ENCODE peak calls at places on chromosome 20, in four cellular contexts. One of them, this sample, is unnamed.

GRCh38 chr20:51610111-51610510 is 67.6 kb upstream of the NFATC2 start:
- DNase-seq in kidney epithelial cell: no peak
- DNase-seq in upper lobe of right lung: no peak
- DNase-seq in psoas muscle: no peak
- DNase-seq in this sample: no peak

GRCh38 chr20:59604770-59605665 is 678 bp downstream of the PHACTR3 start:
- DNase-seq in kidney epithelial cell: no peak
- DNase-seq in upper lobe of right lung: no peak
- DNase-seq in psoas muscle: no peak
- DNase-seq in this sample: no peak

GRCh38 chr20:20643925-20644324 is 68.5 kb downstream of the RALGAPA2 start:
- DNase-seq in kidney epithelial cell: no peak
- DNase-seq in upper lobe of right lung: no peak
- DNase-seq in psoas muscle: no peak
- DNase-seq in this sample: no peak

GRCh38 chr20:10674684-10675455 is 1.1 kb upstream of the JAG1 start:
- DNase-seq in kidney epithelial cell: no peak
- DNase-seq in upper lobe of right lung: peak; percentile 93
- DNase-seq in psoas muscle: peak; percentile 87
- DNase-seq in this sample: no peak

GRCh38 chr20:34112600-34113061 is 588 bp upstream of the EIF2S2 start:
- DNase-seq in kidney epithelial cell: no peak
- DNase-seq in upper lobe of right lung: peak; percentile 65
- DNase-seq in psoas muscle: peak; percentile 68
- DNase-seq in this sample: peak; percentile 13

GRCh38 chr20:37535443-37536132 is 7.9 kb upstream of the BLCAP start:
- DNase-seq in kidney epithelial cell: no peak
- DNase-seq in upper lobe of right lung: no peak
- DNase-seq in psoas muscle: no peak
- DNase-seq in this sample: no peak

GRCh38 chr20:20603339-20603990 is 109.0 kb downstream of the RALGAPA2 start:
- DNase-seq in kidney epithelial cell: peak; percentile 34
- DNase-seq in upper lobe of right lung: no peak
- DNase-seq in psoas muscle: no peak
- DNase-seq in this sample: no peak

GRCh38 chr20:44051661-44052000 is 135.4 kb downstream of the JPH2 start:
- DNase-seq in kidney epithelial cell: no peak
- DNase-seq in upper lobe of right lung: peak; percentile 51
- DNase-seq in psoas muscle: no peak
- DNase-seq in this sample: no peak

GRCh38 chr20:56765172-56766073 is 136.3 kb downstream of the TFAP2C start:
- DNase-seq in kidney epithelial cell: no peak
- DNase-seq in upper lobe of right lung: no peak
- DNase-seq in psoas muscle: no peak
- DNase-seq in this sample: no peak

GRCh38 chr20:59776626-59777320 is 156.7 kb downstream of the SYCP2 start:
- DNase-seq in kidney epithelial cell: no peak
- DNase-seq in upper lobe of right lung: no peak
- DNase-seq in psoas muscle: no peak
- DNase-seq in this sample: no peak

GRCh38 chr20:21096321-21097043 is 9.7 kb downstream of the LINC00237 start:
- DNase-seq in kidney epithelial cell: no peak
- DNase-seq in upper lobe of right lung: no peak
- DNase-seq in psoas muscle: no peak
- DNase-seq in this sample: no peak

GRCh38 chr20:23117738-23118137 is 31.6 kb upstream of the CD93 start:
- DNase-seq in kidney epithelial cell: no peak
- DNase-seq in upper lobe of right lung: peak; percentile 47
- DNase-seq in psoas muscle: no peak
- DNase-seq in this sample: no peak

GRCh38 chr20:58040447-58041290 is 187.8 kb downstream of the ANKRD60 start:
- DNase-seq in kidney epithelial cell: no peak
- DNase-seq in upper lobe of right lung: no peak
- DNase-seq in psoas muscle: no peak
- DNase-seq in this sample: no peak

GRCh38 chr20:56783826-56784225 is 154.7 kb downstream of the TFAP2C start:
- DNase-seq in kidney epithelial cell: no peak
- DNase-seq in upper lobe of right lung: no peak
- DNase-seq in psoas muscle: no peak
- DNase-seq in this sample: no peak

GRCh38 chr20:6053776-6054688 is at the start of gene LRRN4:
- DNase-seq in kidney epithelial cell: peak; percentile 94
- DNase-seq in upper lobe of right lung: peak; percentile 69
- DNase-seq in psoas muscle: no peak
- DNase-seq in this sample: no peak

GRCh38 chr20:51910202-51911050 is 108.1 kb upstream of the SALL4 start:
- DNase-seq in kidney epithelial cell: no peak
- DNase-seq in upper lobe of right lung: no peak
- DNase-seq in psoas muscle: no peak
- DNase-seq in this sample: peak; percentile 70

GRCh38 chr20:57388953-57389694 is 2.1 kb upstream of the RBM38 start:
- DNase-seq in kidney epithelial cell: no peak
- DNase-seq in upper lobe of right lung: peak; percentile 93
- DNase-seq in psoas muscle: peak; percentile 88
- DNase-seq in this sample: peak; percentile 3

GRCh38 chr20:13089950-13090469 is 81.2 kb downstream of the SPTLC3 start:
- DNase-seq in kidney epithelial cell: no peak
- DNase-seq in upper lobe of right lung: no peak
- DNase-seq in psoas muscle: no peak
- DNase-seq in this sample: no peak

GRCh38 chr20:22814475-22815205 is 220.5 kb upstream of the SSTR4 start:
- DNase-seq in kidney epithelial cell: no peak
- DNase-seq in upper lobe of right lung: no peak
- DNase-seq in psoas muscle: no peak
- DNase-seq in this sample: no peak

GRCh38 chr20:17558154-17558940 is 11.5 kb upstream of the DSTN start:
- DNase-seq in kidney epithelial cell: no peak
- DNase-seq in upper lobe of right lung: no peak
- DNase-seq in psoas muscle: no peak
- DNase-seq in this sample: peak; percentile 87

GRCh38 chr20:21719592-21720214 is 14.2 kb downstream of the PAX1 start:
- DNase-seq in kidney epithelial cell: peak; percentile 2
- DNase-seq in upper lobe of right lung: no peak
- DNase-seq in psoas muscle: no peak
- DNase-seq in this sample: no peak

GRCh38 chr20:48283470-48284110 is 498.3 kb upstream of the SULF2 start:
- DNase-seq in kidney epithelial cell: peak; percentile 91
- DNase-seq in upper lobe of right lung: peak; percentile 68
- DNase-seq in psoas muscle: no peak
- DNase-seq in this sample: peak; percentile 69

GRCh38 chr20:57811373-57812020 is 101.7 kb upstream of the PMEPA1 start:
- DNase-seq in kidney epithelial cell: no peak
- DNase-seq in upper lobe of right lung: peak; percentile 72
- DNase-seq in psoas muscle: no peak
- DNase-seq in this sample: no peak

GRCh38 chr20:54197621-54198604 is 10.0 kb upstream of the PFDN4 start:
- DNase-seq in kidney epithelial cell: no peak
- DNase-seq in upper lobe of right lung: no peak
- DNase-seq in psoas muscle: no peak
- DNase-seq in this sample: no peak

GRCh38 chr20:24653306-24653705 is 183.9 kb downstream of the SYNDIG1 start:
- DNase-seq in kidney epithelial cell: no peak
- DNase-seq in upper lobe of right lung: no peak
- DNase-seq in psoas muscle: no peak
- DNase-seq in this sample: no peak

GRCh38 chr20:21505810-21506530 is 7.9 kb downstream of the NKX2-2 start:
- DNase-seq in kidney epithelial cell: no peak
- DNase-seq in upper lobe of right lung: peak; percentile 75
- DNase-seq in psoas muscle: peak; percentile 66
- DNase-seq in this sample: no peak

GRCh38 chr20:59047938-59048680 is 5.5 kb upstream of the PRELID3B start:
- DNase-seq in kidney epithelial cell: no peak
- DNase-seq in upper lobe of right lung: no peak
- DNase-seq in psoas muscle: no peak
- DNase-seq in this sample: no peak

GRCh38 chr20:36856691-36857635 is 19.0 kb upstream of the TLDC2 start:
- DNase-seq in kidney epithelial cell: no peak
- DNase-seq in upper lobe of right lung: no peak
- DNase-seq in psoas muscle: no peak
- DNase-seq in this sample: no peak

GRCh38 chr20:50928469-50928868 is 2.8 kb downstream of the ADNP start:
- DNase-seq in kidney epithelial cell: no peak
- DNase-seq in upper lobe of right lung: no peak
- DNase-seq in psoas muscle: no peak
- DNase-seq in this sample: no peak

GRCh38 chr20:25299801-25300200 is 51.9 kb downstream of the PYGB start:
- DNase-seq in kidney epithelial cell: no peak
- DNase-seq in upper lobe of right lung: no peak
- DNase-seq in psoas muscle: no peak
- DNase-seq in this sample: no peak

GRCh38 chr20:19260412-19261090 is 48.1 kb downstream of the SLC24A3 start:
- DNase-seq in kidney epithelial cell: no peak
- DNase-seq in upper lobe of right lung: no peak
- DNase-seq in psoas muscle: no peak
- DNase-seq in this sample: peak; percentile 44

GRCh38 chr20:39117486-39117885 is 155.3 kb downstream of the DHX35 start:
- DNase-seq in kidney epithelial cell: peak; percentile 35
- DNase-seq in upper lobe of right lung: no peak
- DNase-seq in psoas muscle: no peak
- DNase-seq in this sample: no peak

GRCh38 chr20:34637245-34638185 is 39.4 kb downstream of the PIGU start:
- DNase-seq in kidney epithelial cell: no peak
- DNase-seq in upper lobe of right lung: no peak
- DNase-seq in psoas muscle: no peak
- DNase-seq in this sample: peak; percentile 61

GRCh38 chr20:58577139-58577806 is 62.1 kb upstream of the APCDD1L start:
- DNase-seq in kidney epithelial cell: no peak
- DNase-seq in upper lobe of right lung: peak; percentile 58
- DNase-seq in psoas muscle: no peak
- DNase-seq in this sample: no peak

GRCh38 chr20:58571942-58572666 is 56.9 kb upstream of the APCDD1L start:
- DNase-seq in kidney epithelial cell: no peak
- DNase-seq in upper lobe of right lung: no peak
- DNase-seq in psoas muscle: peak; percentile 8
- DNase-seq in this sample: no peak

GRCh38 chr20:1656844-1657243 is 735 bp downstream of the SIRPG start:
- DNase-seq in kidney epithelial cell: no peak
- DNase-seq in upper lobe of right lung: no peak
- DNase-seq in psoas muscle: no peak
- DNase-seq in this sample: no peak
- H3K4me3 ChIP-seq in kidney epithelial cell: no peak overlapping the region
- H3K4me3 ChIP-seq in upper lobe of right lung: peak overlapping the region; percentile 12
- H3K4me3 ChIP-seq in psoas muscle: no peak overlapping the region
- H3K4me3 ChIP-seq in this sample: no peak overlapping the region

GRCh38 chr20:31693402-31693801 is 29.3 kb downstream of the BCL2L1 start:
- DNase-seq in kidney epithelial cell: no peak
- DNase-seq in upper lobe of right lung: no peak
- DNase-seq in psoas muscle: no peak
- DNase-seq in this sample: no peak
- H3K36me3 ChIP-seq in kidney epithelial cell: peaks cover 4% of the 10 kb centered on the region
- H3K36me3 ChIP-seq in upper lobe of right lung: peaks cover 33% of the 10 kb centered on the region
- H3K36me3 ChIP-seq in psoas muscle: peaks cover 9% of the 10 kb centered on the region
- H3K36me3 ChIP-seq in this sample: no peaks in the 10 kb centered on the region

GRCh38 chr20:41031243-41031619 is 2.6 kb downstream of the TOP1 start:
- DNase-seq in kidney epithelial cell: no peak
- DNase-seq in upper lobe of right lung: no peak
- DNase-seq in psoas muscle: no peak
- DNase-seq in this sample: no peak
- H3K4me3 ChIP-seq in kidney epithelial cell: peak overlapping the region; percentile 97
- H3K4me3 ChIP-seq in upper lobe of right lung: peak overlapping the region; percentile 94
- H3K4me3 ChIP-seq in psoas muscle: peak overlapping the region; percentile 97
- H3K4me3 ChIP-seq in this sample: peak overlapping the region; percentile 98

GRCh38 chr20:62997626-62998025 is 9.1 kb downstream of the BHLHE23 start:
- DNase-seq in kidney epithelial cell: no peak
- DNase-seq in upper lobe of right lung: no peak
- DNase-seq in psoas muscle: no peak
- DNase-seq in this sample: no peak
- H3K36me3 ChIP-seq in kidney epithelial cell: no peaks in the 10 kb centered on the region
- H3K36me3 ChIP-seq in upper lobe of right lung: no peaks in the 10 kb centered on the region
- H3K36me3 ChIP-seq in psoas muscle: no peaks in the 10 kb centered on the region
- H3K36me3 ChIP-seq in this sample: no peaks in the 10 kb centered on the region

GRCh38 chr20:4811661-4812181 is 90.0 kb downstream of the PRND start:
- DNase-seq in kidney epithelial cell: no peak
- DNase-seq in upper lobe of right lung: peak; percentile 74
- DNase-seq in psoas muscle: peak; percentile 80
- DNase-seq in this sample: no peak

GRCh38 chr20:4812641-4813075 is 90.9 kb downstream of the PRND start:
- DNase-seq in kidney epithelial cell: no peak
- DNase-seq in upper lobe of right lung: no peak
- DNase-seq in psoas muscle: no peak
- DNase-seq in this sample: no peak

GRCh38 chr20:4813076-4813838 is 91.5 kb downstream of the PRND start:
- DNase-seq in kidney epithelial cell: no peak
- DNase-seq in upper lobe of right lung: no peak
- DNase-seq in psoas muscle: no peak
- DNase-seq in this sample: no peak

GRCh38 chr20:4811257-4811656 is 89.5 kb downstream of the PRND start:
- DNase-seq in kidney epithelial cell: no peak
- DNase-seq in upper lobe of right lung: no peak
- DNase-seq in psoas muscle: no peak
- DNase-seq in this sample: no peak

GRCh38 chr20:4812216-4812615 is 90.5 kb downstream of the PRND start:
- DNase-seq in kidney epithelial cell: no peak
- DNase-seq in upper lobe of right lung: no peak
- DNase-seq in psoas muscle: no peak
- DNase-seq in this sample: no peak
- H3K4me3 ChIP-seq in kidney epithelial cell: no peak overlapping the region
- H3K4me3 ChIP-seq in upper lobe of right lung: no peak overlapping the region
- H3K4me3 ChIP-seq in psoas muscle: no peak overlapping the region
- H3K4me3 ChIP-seq in this sample: no peak overlapping the region

DNA sequence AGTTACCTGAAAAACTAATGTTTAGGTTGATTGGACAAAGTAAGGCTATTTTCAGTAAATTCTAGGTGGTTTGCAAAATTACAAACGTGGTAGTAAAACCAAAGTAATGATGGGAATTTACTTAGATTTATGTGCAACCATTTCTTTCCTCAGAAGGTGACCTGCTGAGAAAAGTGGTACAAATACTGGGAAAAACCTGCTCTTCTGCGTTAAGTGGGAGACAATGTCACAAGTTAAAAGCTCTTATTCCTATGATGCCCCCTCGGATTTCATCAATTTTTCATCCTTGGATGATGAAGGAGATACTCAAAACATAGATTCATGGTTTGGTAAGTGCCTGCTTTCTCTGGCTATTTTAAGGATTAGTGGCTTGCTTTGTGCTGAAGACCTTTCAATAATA is 18.2 kb downstream of the TPX2 start:
- DNase-seq in kidney epithelial cell: no peak
- DNase-seq in upper lobe of right lung: no peak
- DNase-seq in psoas muscle: no peak
- DNase-seq in this sample: no peak
- H3K36me3 ChIP-seq in kidney epithelial cell: no peaks in the 10 kb centered on the region
- H3K36me3 ChIP-seq in upper lobe of right lung: no peaks in the 10 kb centered on the region
- H3K36me3 ChIP-seq in psoas muscle: no peaks in the 10 kb centered on the region
- H3K36me3 ChIP-seq in this sample: no peaks in the 10 kb centered on the region

DNA sequence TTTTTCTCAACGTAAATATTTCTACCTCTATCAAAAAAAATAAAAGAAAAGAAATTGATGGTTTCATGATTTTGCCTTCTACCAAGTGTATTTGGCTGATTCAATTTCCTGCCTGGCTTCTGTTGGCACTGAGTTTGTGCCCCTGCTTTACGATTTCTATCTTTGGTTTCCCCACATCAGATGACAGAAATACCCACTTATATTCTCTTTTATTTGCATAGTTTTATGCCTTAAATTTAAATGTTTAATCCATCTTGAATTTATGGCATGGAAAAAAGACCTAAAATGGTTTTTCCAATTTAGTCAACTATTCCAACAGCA is 34.3 kb downstream of the RNF24 start:
- DNase-seq in kidney epithelial cell: no peak
- DNase-seq in upper lobe of right lung: no peak
- DNase-seq in psoas muscle: no peak
- DNase-seq in this sample: no peak
- H3K4me3 ChIP-seq in kidney epithelial cell: no peak overlapping the region
- H3K4me3 ChIP-seq in upper lobe of right lung: peak overlapping the region; percentile 46
- H3K4me3 ChIP-seq in psoas muscle: no peak overlapping the region
- H3K4me3 ChIP-seq in this sample: no peak overlapping the region

This sample was measured in BJ.